ENCODE peak calls at places on chromosomes 1 and 21, in eight cellular contexts. One of them, this sample, is unnamed.

GRCh38 chr1:186272486-186272885 is 102.6 kb downstream of the TPR start:
- DNase-seq in spleen: no peak
- DNase-seq in NB4: peak
- DNase-seq in IMR-90: no peak
- DNase-seq in body of pancreas: no peak
- DNase-seq in uterus: no peak
- DNase-seq in endothelial cell of umbilical vein: peak
- DNase-seq in tibial nerve: no peak
- DNase-seq in this sample: no peak

GRCh38 chr1:34547043-34547674 is 207.7 kb upstream of the GJB5 start:
- DNase-seq in spleen: no peak
- DNase-seq in NB4: peak
- DNase-seq in IMR-90: no peak
- DNase-seq in body of pancreas: no peak
- DNase-seq in uterus: no peak
- DNase-seq in endothelial cell of umbilical vein: no peak
- DNase-seq in tibial nerve: no peak
- DNase-seq in this sample: no peak

GRCh38 chr1:245538671-245539070 is 383.9 kb downstream of the KIF26B start:
- DNase-seq in spleen: no peak
- DNase-seq in NB4: no peak
- DNase-seq in IMR-90: no peak
- DNase-seq in body of pancreas: no peak
- DNase-seq in uterus: no peak
- DNase-seq in endothelial cell of umbilical vein: no peak
- DNase-seq in tibial nerve: no peak
- DNase-seq in this sample: no peak

GRCh38 chr1:238404921-238405320 is 514.2 kb upstream of the ZP4 start:
- DNase-seq in spleen: no peak
- DNase-seq in NB4: no peak
- DNase-seq in IMR-90: peak
- DNase-seq in body of pancreas: no peak
- DNase-seq in uterus: no peak
- DNase-seq in endothelial cell of umbilical vein: no peak
- DNase-seq in tibial nerve: no peak
- DNase-seq in this sample: no peak

GRCh38 chr1:36448530-36449051 is 1.7 kb downstream of the OSCP1 start:
- DNase-seq in spleen: peak
- DNase-seq in NB4: peak
- DNase-seq in IMR-90: no peak
- DNase-seq in body of pancreas: no peak
- DNase-seq in uterus: no peak
- DNase-seq in endothelial cell of umbilical vein: no peak
- DNase-seq in tibial nerve: no peak
- DNase-seq in this sample: peak

GRCh38 chr1:205518616-205519540 is 14.4 kb downstream of the CDK18 start:
- DNase-seq in spleen: no peak
- DNase-seq in NB4: no peak
- DNase-seq in IMR-90: no peak
- DNase-seq in body of pancreas: no peak
- DNase-seq in uterus: no peak
- DNase-seq in endothelial cell of umbilical vein: no peak
- DNase-seq in tibial nerve: no peak
- DNase-seq in this sample: no peak

GRCh38 chr21:26954591-26955214 is 12.2 kb downstream of the ADAMTS5 start:
- DNase-seq in spleen: no peak
- DNase-seq in NB4: no peak
- DNase-seq in IMR-90: no peak
- DNase-seq in body of pancreas: no peak
- DNase-seq in uterus: no peak
- DNase-seq in endothelial cell of umbilical vein: no peak
- DNase-seq in tibial nerve: no peak
- DNase-seq in this sample: no peak

GRCh38 chr1:243253927-243254232 is 1.2 kb downstream of the CEP170 start:
- DNase-seq in spleen: no peak
- DNase-seq in NB4: no peak
- DNase-seq in IMR-90: no peak
- DNase-seq in body of pancreas: no peak
- DNase-seq in uterus: no peak
- DNase-seq in endothelial cell of umbilical vein: no peak
- DNase-seq in tibial nerve: no peak
- DNase-seq in this sample: peak

GRCh38 chr1:51313961-51314777 is 16.2 kb downstream of the TTC39A start:
- DNase-seq in spleen: peak
- DNase-seq in NB4: peak
- DNase-seq in IMR-90: peak
- DNase-seq in body of pancreas: peak
- DNase-seq in uterus: no peak
- DNase-seq in endothelial cell of umbilical vein: peak
- DNase-seq in tibial nerve: no peak
- DNase-seq in this sample: no peak

GRCh38 chr1:73765551-73766233 is 432.3 kb downstream of the LRRIQ3 start:
- DNase-seq in spleen: no peak
- DNase-seq in NB4: no peak
- DNase-seq in IMR-90: no peak
- DNase-seq in body of pancreas: no peak
- DNase-seq in uterus: no peak
- DNase-seq in endothelial cell of umbilical vein: no peak
- DNase-seq in tibial nerve: no peak
- DNase-seq in this sample: no peak

GRCh38 chr1:1281533-1282321 is 1.5 kb downstream of the SCNN1D start:
- DNase-seq in spleen: no peak
- DNase-seq in NB4: no peak
- DNase-seq in IMR-90: peak
- DNase-seq in body of pancreas: peak
- DNase-seq in uterus: no peak
- DNase-seq in endothelial cell of umbilical vein: peak
- DNase-seq in tibial nerve: no peak
- DNase-seq in this sample: no peak

GRCh38 chr1:15424146-15424667 is 14.0 kb upstream of the CTRC start:
- DNase-seq in spleen: no peak
- DNase-seq in NB4: no peak
- DNase-seq in IMR-90: no peak
- DNase-seq in body of pancreas: peak
- DNase-seq in uterus: no peak
- DNase-seq in endothelial cell of umbilical vein: no peak
- DNase-seq in tibial nerve: no peak
- DNase-seq in this sample: peak

GRCh38 chr1:63261736-63262142 is 60.6 kb upstream of the FOXD3 start:
- DNase-seq in spleen: no peak
- DNase-seq in NB4: peak
- DNase-seq in IMR-90: no peak
- DNase-seq in body of pancreas: no peak
- DNase-seq in uterus: no peak
- DNase-seq in endothelial cell of umbilical vein: no peak
- DNase-seq in tibial nerve: no peak
- DNase-seq in this sample: peak

GRCh38 chr1:53949651-53950050 is 3.5 kb downstream of the LRRC42 start:
- DNase-seq in spleen: no peak
- DNase-seq in NB4: no peak
- DNase-seq in IMR-90: no peak
- DNase-seq in body of pancreas: no peak
- DNase-seq in uterus: no peak
- DNase-seq in endothelial cell of umbilical vein: no peak
- DNase-seq in tibial nerve: no peak
- DNase-seq in this sample: no peak

GRCh38 chr1:188715566-188715965 is 1762.1 kb downstream of the BRINP3 start:
- DNase-seq in spleen: no peak
- DNase-seq in NB4: no peak
- DNase-seq in IMR-90: no peak
- DNase-seq in body of pancreas: no peak
- DNase-seq in uterus: no peak
- DNase-seq in endothelial cell of umbilical vein: no peak
- DNase-seq in tibial nerve: no peak
- DNase-seq in this sample: no peak

GRCh38 chr1:35573198-35573775 is at the start of gene TFAP2E:
- DNase-seq in spleen: peak
- DNase-seq in NB4: no peak
- DNase-seq in IMR-90: no peak
- DNase-seq in body of pancreas: peak
- DNase-seq in uterus: no peak
- DNase-seq in endothelial cell of umbilical vein: peak
- DNase-seq in tibial nerve: peak
- DNase-seq in this sample: peak

GRCh38 chr1:230186003-230186863 is 119.2 kb downstream of the GALNT2 start:
- DNase-seq in spleen: no peak
- DNase-seq in NB4: no peak
- DNase-seq in IMR-90: peak
- DNase-seq in body of pancreas: peak
- DNase-seq in uterus: no peak
- DNase-seq in endothelial cell of umbilical vein: peak
- DNase-seq in tibial nerve: no peak
- DNase-seq in this sample: peak

GRCh38 chr1:246005067-246005466 is 502.0 kb downstream of the SMYD3 start:
- DNase-seq in spleen: no peak
- DNase-seq in NB4: peak
- DNase-seq in IMR-90: peak
- DNase-seq in body of pancreas: no peak
- DNase-seq in uterus: no peak
- DNase-seq in endothelial cell of umbilical vein: no peak
- DNase-seq in tibial nerve: no peak
- DNase-seq in this sample: no peak

GRCh38 chr1:29639741-29640427 is 403.6 kb downstream of the PTPRU start:
- DNase-seq in spleen: no peak
- DNase-seq in NB4: no peak
- DNase-seq in IMR-90: peak
- DNase-seq in body of pancreas: no peak
- DNase-seq in uterus: no peak
- DNase-seq in endothelial cell of umbilical vein: no peak
- DNase-seq in tibial nerve: no peak
- DNase-seq in this sample: no peak

GRCh38 chr1:62778208-62778607 is 5.7 kb upstream of the ATG4C start:
- DNase-seq in spleen: no peak
- DNase-seq in NB4: no peak
- DNase-seq in IMR-90: no peak
- DNase-seq in body of pancreas: no peak
- DNase-seq in uterus: no peak
- DNase-seq in endothelial cell of umbilical vein: no peak
- DNase-seq in tibial nerve: no peak
- DNase-seq in this sample: no peak

GRCh38 chr1:7389786-7390603 is 381.1 kb upstream of the VAMP3 start:
- DNase-seq in spleen: peak
- DNase-seq in NB4: no peak
- DNase-seq in IMR-90: no peak
- DNase-seq in body of pancreas: no peak
- DNase-seq in uterus: no peak
- DNase-seq in endothelial cell of umbilical vein: peak
- DNase-seq in tibial nerve: no peak
- DNase-seq in this sample: no peak

DNA sequence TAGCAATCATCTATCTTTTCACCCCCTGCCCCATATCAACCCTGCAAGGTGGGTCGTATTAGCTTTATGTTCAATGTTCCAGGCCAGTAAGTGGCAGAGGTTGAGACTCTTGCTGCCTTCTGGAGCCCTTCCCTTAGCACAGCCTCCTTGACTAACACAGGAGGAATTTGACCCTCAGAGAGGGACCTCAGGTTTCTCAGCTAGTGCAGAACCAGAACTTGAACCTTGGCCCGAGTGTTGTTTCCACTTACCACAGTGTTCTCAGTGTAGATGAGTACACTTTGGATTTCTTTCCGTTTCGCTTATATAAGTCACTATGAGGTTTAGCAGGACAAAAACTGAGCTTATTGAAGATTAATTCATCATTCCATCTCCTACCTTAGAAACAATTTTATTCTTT is 11.1 kb upstream of the ATF3 start:
- DNase-seq in spleen: no peak
- DNase-seq in NB4: no peak
- DNase-seq in IMR-90: no peak
- DNase-seq in body of pancreas: no peak
- DNase-seq in uterus: no peak
- DNase-seq in endothelial cell of umbilical vein: no peak
- DNase-seq in tibial nerve: no peak
- DNase-seq in this sample: no peak
- TF ChIP-seq POLR2A in spleen: no peak
- TF ChIP-seq POLR2A in NB4: no peak
- TF ChIP-seq POLR2A in IMR-90: no peak
- TF ChIP-seq POLR2A in body of pancreas: no peak
- TF ChIP-seq POLR2A in uterus: no peak
- TF ChIP-seq POLR2A in endothelial cell of umbilical vein: no peak
- TF ChIP-seq POLR2A in tibial nerve: no peak
- TF ChIP-seq POLR2A in this sample: no peak

GRCh38 chr1:155003227-155003765 is 694 bp downstream of the ZBTB7B start:
- DNase-seq in spleen: peak
- DNase-seq in NB4: peak
- DNase-seq in IMR-90: no peak
- DNase-seq in body of pancreas: peak
- DNase-seq in uterus: peak
- DNase-seq in endothelial cell of umbilical vein: peak
- DNase-seq in tibial nerve: no peak
- DNase-seq in this sample: peak
- TF ChIP-seq POLR2A in spleen: no peak
- TF ChIP-seq POLR2A in NB4: no peak
- TF ChIP-seq POLR2A in IMR-90: no peak
- TF ChIP-seq POLR2A in body of pancreas: no peak
- TF ChIP-seq POLR2A in uterus: no peak
- TF ChIP-seq POLR2A in endothelial cell of umbilical vein: no peak
- TF ChIP-seq POLR2A in tibial nerve: no peak
- TF ChIP-seq POLR2A in this sample: peak

GRCh38 chr1:179955318-179955638 is 668 bp downstream of the CEP350 start:
- DNase-seq in spleen: no peak
- DNase-seq in NB4: no peak
- DNase-seq in IMR-90: peak
- DNase-seq in body of pancreas: no peak
- DNase-seq in uterus: no peak
- DNase-seq in endothelial cell of umbilical vein: peak
- DNase-seq in tibial nerve: peak
- DNase-seq in this sample: no peak

GRCh38 chr1:179954494-179955317 is at the start of gene CEP350:
- DNase-seq in spleen: peak
- DNase-seq in NB4: peak
- DNase-seq in IMR-90: peak
- DNase-seq in body of pancreas: peak
- DNase-seq in uterus: peak
- DNase-seq in endothelial cell of umbilical vein: peak
- DNase-seq in tibial nerve: peak
- DNase-seq in this sample: peak

GRCh38 chr1:179952181-179952580 is 2.4 kb upstream of the CEP350 start:
- DNase-seq in spleen: no peak
- DNase-seq in NB4: peak
- DNase-seq in IMR-90: no peak
- DNase-seq in body of pancreas: no peak
- DNase-seq in uterus: no peak
- DNase-seq in endothelial cell of umbilical vein: no peak
- DNase-seq in tibial nerve: no peak
- DNase-seq in this sample: no peak

GRCh38 chr1:179955731-179956130 is 1.1 kb downstream of the CEP350 start:
- DNase-seq in spleen: no peak
- DNase-seq in NB4: peak
- DNase-seq in IMR-90: no peak
- DNase-seq in body of pancreas: no peak
- DNase-seq in uterus: no peak
- DNase-seq in endothelial cell of umbilical vein: peak
- DNase-seq in tibial nerve: no peak
- DNase-seq in this sample: peak

GRCh38 chr1:179953974-179954493 is 576 bp upstream of the CEP350 start:
- DNase-seq in spleen: no peak
- DNase-seq in NB4: peak
- DNase-seq in IMR-90: peak
- DNase-seq in body of pancreas: no peak
- DNase-seq in uterus: peak
- DNase-seq in endothelial cell of umbilical vein: no peak
- DNase-seq in tibial nerve: peak
- DNase-seq in this sample: no peak
- TF ChIP-seq POLR2A in spleen: peak
- TF ChIP-seq POLR2A in NB4: no peak
- TF ChIP-seq POLR2A in IMR-90: no peak
- TF ChIP-seq POLR2A in body of pancreas: no peak
- TF ChIP-seq POLR2A in uterus: no peak
- TF ChIP-seq POLR2A in endothelial cell of umbilical vein: no peak
- TF ChIP-seq POLR2A in tibial nerve: no peak
- TF ChIP-seq POLR2A in this sample: no peak

GRCh38 chr1:156104065-156104810 is 10.3 kb upstream of the LMNA start:
- DNase-seq in spleen: no peak
- DNase-seq in NB4: no peak
- DNase-seq in IMR-90: peak
- DNase-seq in body of pancreas: peak
- DNase-seq in uterus: peak
- DNase-seq in endothelial cell of umbilical vein: peak
- DNase-seq in tibial nerve: peak
- DNase-seq in this sample: peak
- TF ChIP-seq POLR2A in spleen: no peak
- TF ChIP-seq POLR2A in NB4: no peak
- TF ChIP-seq POLR2A in IMR-90: peak
- TF ChIP-seq POLR2A in body of pancreas: no peak
- TF ChIP-seq POLR2A in uterus: peak
- TF ChIP-seq POLR2A in endothelial cell of umbilical vein: no peak
- TF ChIP-seq POLR2A in tibial nerve: peak
- TF ChIP-seq POLR2A in this sample: peak

This sample was measured in erythroblast.